ENCODE peak calls at places on chromosomes 5 and 9, in four cellular contexts. Z is IMR-90, D is lung, I is psoas muscle. J is an unnamed sample. For H3K36me3, the result is how much of the 10 kb centered on the place peaks cover.

GRCh38 chr9:31027678-31028077 is 1356.8 kb upstream of the ACO1 start:
- DNase-seq in Z (no peak), D (no peak), I (no peak), J (no peak)

GRCh38 chr9:69822091-69822750 is 1.6 kb downstream of the CFAP95 start:
- DNase-seq in Z (peak), D (no peak), I (no peak), J (no peak)

GRCh38 chr5:72248352-72249032 is 71.5 kb downstream of the MRPS27 start:
- DNase-seq in Z (peak), D (peak), I (no peak), J (no peak)

GRCh38 chr9:136847065-136847826 is 2.0 kb upstream of the PHPT1 start:
- DNase-seq in Z (peak), D (peak), I (peak), J (peak)

GRCh38 chr5:77438057-77438456 is 54.1 kb downstream of the WDR41 start:
- DNase-seq in Z (no peak), D (no peak), I (no peak), J (no peak)

GRCh38 chr9:95349109-95350038 is 31.9 kb upstream of the FANCC start:
- DNase-seq in Z (no peak), D (no peak), I (no peak), J (no peak)

GRCh38 chr9:81562221-81563019 is 126.9 kb downstream of the TLE1 start:
- DNase-seq in Z (peak), D (peak), I (peak), J (no peak)

GRCh38 chr9:13181652-13182051 is 97.8 kb downstream of the MPDZ start:
- DNase-seq in Z (peak), D (no peak), I (no peak), J (no peak)

GRCh38 chr5:109959652-109960051 is 269.9 kb downstream of the MAN2A1 start:
- DNase-seq in Z (no peak), D (no peak), I (no peak), J (no peak)

GRCh38 chr5:10635257-10635860 is 71.5 kb downstream of the ANKRD33B start:
- DNase-seq in Z (peak), D (no peak), I (no peak), J (no peak)

GRCh38 chr9:125906144-125906543 is 159.0 kb downstream of the PBX3 start:
- DNase-seq in Z (peak), D (no peak), I (no peak), J (no peak)

GRCh38 chr5:73120222-73121108 is at the start of gene TMEM171:
- DNase-seq in Z (peak), D (peak), I (peak), J (no peak)

GRCh38 chr5:34959323-34959722 is 30.0 kb downstream of the DNAJC21 start:
- DNase-seq in Z (peak), D (no peak), I (no peak), J (no peak)

GRCh38 chr5:148827723-148828122 is 1.3 kb downstream of the ADRB2 start:
- DNase-seq in Z (peak), D (no peak), I (no peak), J (no peak)

GRCh38 chr9:88414298-88414697 is 26.1 kb downstream of the SPIN1 start:
- DNase-seq in Z (no peak), D (no peak), I (no peak), J (no peak)

GRCh38 chr9:124285903-124286291 is 28.1 kb downstream of the NEK6 start:
- DNase-seq in Z (peak), D (peak), I (peak), J (peak)

GRCh38 chr5:73122875-73123810 is 2.8 kb downstream of the TMEM171 start:
- DNase-seq in Z (peak), D (no peak), I (no peak), J (no peak)

GRCh38 chr5:60248900-60249299 is 355.4 kb upstream of the PDE4D start:
- DNase-seq in Z (no peak), D (no peak), I (peak), J (peak)

GRCh38 chr5:10600629-10601245 is 36.9 kb downstream of the ANKRD33B start:
- DNase-seq in Z (no peak), D (no peak), I (no peak), J (no peak)

GRCh38 chr5:156295434-156295833 is 31.5 kb upstream of the SGCD start:
- DNase-seq in Z (no peak), D (no peak), I (no peak), J (peak)

GRCh38 chr5:100595152-100595811 is 60.1 kb downstream of the FAM174A start:
- DNase-seq in Z (peak), D (no peak), I (peak), J (no peak)

GRCh38 chr9:99183616-99184015 is 38.1 kb downstream of the ALG2 start:
- DNase-seq in Z (no peak), D (no peak), I (no peak), J (no peak)

GRCh38 chr5:35369965-35370790 is 139.9 kb upstream of the PRLR start:
- DNase-seq in Z (no peak), D (no peak), I (no peak), J (no peak)

GRCh38 chr5:139904566-139905400 is 109.2 kb downstream of the PSD2 start:
- DNase-seq in Z (no peak), D (no peak), I (no peak), J (no peak)

DNA sequence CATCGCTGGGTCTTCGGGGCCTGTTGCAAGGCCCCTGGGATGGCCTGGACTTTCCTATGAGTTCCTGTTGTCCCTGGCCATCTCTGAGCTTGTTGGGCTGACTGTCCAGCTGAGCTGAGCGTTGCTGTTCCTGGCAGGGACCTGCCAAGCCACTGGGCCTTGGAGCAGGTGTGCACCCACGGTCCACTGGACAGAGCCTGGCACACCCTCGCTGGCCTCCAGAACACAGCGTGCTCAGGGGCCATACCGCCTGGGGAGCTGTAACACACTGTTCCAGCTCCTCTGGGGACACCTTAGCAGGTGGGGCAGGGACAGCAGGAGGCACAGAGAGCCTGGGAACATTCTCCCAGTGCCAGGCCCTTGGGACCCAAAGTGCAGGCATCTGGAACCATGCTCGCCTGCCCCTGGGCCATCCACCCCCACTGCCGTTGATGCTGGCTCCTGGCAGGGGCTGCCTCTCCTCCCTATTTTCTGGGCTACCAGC is 188.2 kb downstream of the C9orf50 start:
- DNase-seq in Z (no peak), D (no peak), I (no peak), J (no peak)
- H3K27ac ChIP-seq in Z (no peak), D (no peak), I (no peak), J (no peak)

DNA sequence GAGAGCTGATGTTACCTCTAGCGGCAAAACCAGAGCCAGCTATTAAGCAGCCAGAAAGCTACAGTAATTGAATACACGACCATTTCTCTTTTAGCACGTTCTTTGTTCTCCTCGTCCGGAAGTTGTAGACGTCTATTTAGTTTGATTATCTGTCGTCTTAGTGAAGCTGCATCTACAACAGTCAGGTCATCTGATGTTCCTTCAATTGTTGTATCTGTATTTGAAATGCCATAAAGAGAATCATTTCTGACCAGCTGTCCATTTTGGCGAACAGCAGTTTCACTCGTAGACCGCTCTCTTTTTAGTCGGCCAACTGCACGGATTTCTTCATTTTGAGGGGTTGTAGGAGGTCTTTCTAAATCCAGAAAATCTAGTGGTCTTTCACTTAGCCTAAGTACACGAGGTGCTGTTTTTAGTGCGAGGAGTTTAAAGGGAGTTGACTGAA is 12.6 kb downstream of the PDE6A start:
- DNase-seq in Z (no peak), D (no peak), I (no peak), J (no peak)
- H3K4me3 ChIP-seq in Z (no peak), D (no peak), I (peak), J (no peak)

DNA sequence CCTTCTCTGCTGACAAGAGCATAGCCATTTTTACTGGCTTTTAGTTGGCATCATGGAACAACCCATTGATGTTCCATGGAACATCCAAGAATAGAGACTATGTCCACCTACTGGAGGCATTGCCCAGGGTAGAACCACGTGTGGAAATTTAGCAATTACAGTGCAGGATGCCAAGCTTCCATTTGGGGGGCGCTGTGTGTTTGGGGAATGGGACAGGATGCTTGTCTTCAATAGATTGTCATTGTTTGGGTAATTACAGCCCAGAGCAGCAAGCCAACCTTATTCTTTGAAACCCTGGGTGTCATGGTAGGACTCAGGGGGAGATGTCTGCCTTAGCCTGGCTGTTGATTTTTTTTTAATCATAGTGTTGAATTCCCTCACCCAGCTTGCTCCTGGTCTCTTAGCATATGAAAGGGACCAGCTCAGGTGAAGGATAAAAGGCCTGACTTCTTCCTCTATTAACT is 171.1 kb downstream of the DOCK2 start:
- DNase-seq in Z (no peak), D (no peak), I (no peak), J (no peak)
- H3K36me3 ChIP-seq in Z (under half), D (under half), I (under half), J (under half)

DNA sequence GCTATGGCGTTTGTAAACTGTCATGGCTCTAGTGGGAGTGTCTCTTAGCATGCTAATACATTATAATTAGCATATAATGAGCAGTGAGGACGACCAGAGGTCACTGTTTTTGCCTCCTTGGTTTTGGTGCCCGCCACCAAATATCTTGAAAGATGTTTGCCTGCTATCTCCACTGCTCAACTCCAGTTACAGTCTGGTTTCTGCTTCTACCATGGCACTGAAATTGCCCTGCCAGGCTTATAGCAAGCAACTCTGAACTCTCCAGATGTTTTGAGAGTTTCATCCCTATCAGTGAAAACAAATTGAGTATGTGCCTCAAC is 122.1 kb upstream of the SPRY4 start:
- DNase-seq in Z (no peak), D (no peak), I (no peak), J (no peak)
- H3K27ac ChIP-seq in Z (peak), D (peak), I (no peak), J (peak)

J was measured in tibial nerve.